ENCODE peak calls at places on chromosomes 11 and 22, in six cellular contexts. H is AML-193; Z is NCI-H748 treated with DMSO at 0.1 percent for 48 hours; V is stimulated activated CD4-positive, alpha-beta T cell treated with anti-CD3 and anti-CD28 coated beads, Interleukin-2, amount 100 ng/mL, for 24 hours; E is A172; O is activated CD4-positive, alpha-beta T cell treated with anti-CD3 and anti-CD28 coated beads, Interleukin-2, amount 50 U/mL, for 24 hours. C is an unnamed sample.

GRCh38 chr11:115759622-115760527 is 255.7 kb upstream of the CADM1 start:
- DNase-seq in E (no peak), O (no peak), H (no peak), Z (no peak), V (no peak), C (no peak)

GRCh38 chr22:27454807-27455450 is 346.6 kb downstream of the MN1 start:
- DNase-seq in V (no peak), Z (no peak), E (no peak), H (no peak), O (no peak), C (no peak)

GRCh38 chr11:97972731-97973130 is 1048.0 kb upstream of the CNTN5 start:
- DNase-seq in O (no peak), Z (no peak), H (no peak), E (no peak), V (no peak), C (no peak)

GRCh38 chr22:40694409-40694808 is 15.1 kb downstream of the MCHR1 start:
- DNase-seq in V (no peak), O (no peak), H (no peak), E (no peak), Z (no peak), C (no peak)

GRCh38 chr11:116255234-116255953 is 517.4 kb downstream of the BUD13 start:
- DNase-seq in Z (peak), H (no peak), V (no peak), E (no peak), O (no peak), C (no peak)

GRCh38 chr11:8243458-8243857 is 20.2 kb downstream of the LMO1 start:
- DNase-seq in H (no peak), V (no peak), Z (no peak), E (no peak), O (no peak), C (no peak)

GRCh38 chr22:40541300-40541699 is 95.2 kb downstream of the MRTFA start:
- DNase-seq in Z (no peak), O (no peak), E (no peak), H (no peak), V (no peak), C (no peak)

GRCh38 chr11:33774356-33775063 is at the start of gene FBXO3:
- DNase-seq in H (peak), Z (peak), E (peak), V (peak), O (peak), C (peak)

GRCh38 chr11:35617687-35618496 is at the start of gene FJX1:
- DNase-seq in H (no peak), O (no peak), Z (peak), V (peak), E (peak), C (peak)

GRCh38 chr11:64242920-64243854 is 2.3 kb downstream of the FKBP2 start:
- DNase-seq in H (no peak), Z (no peak), O (no peak), V (no peak), E (no peak), C (no peak)

C was measured in coronary artery.